ENCODE peak calls at places on chromosomes 7 and 10, in four cellular contexts. One of them, this sample, is unnamed. For H3K36me3 and H3K4me1, the result is how much of the 10 kb centered on the place peaks cover.

GRCh38 chr10:8013619-8014018 is 40.9 kb upstream of the GATA3 start:
- DNase-seq in lung: no peak
- DNase-seq in colonic mucosa: no peak
- DNase-seq in hepatocyte: no peak
- DNase-seq in this sample: peak

GRCh38 chr7:130998993-130999602 is 265.1 kb upstream of the KLF14 start:
- DNase-seq in lung: no peak
- DNase-seq in colonic mucosa: no peak
- DNase-seq in hepatocyte: no peak
- DNase-seq in this sample: no peak

GRCh38 chr7:94823952-94824351 is 83.4 kb upstream of the PPP1R9A start:
- DNase-seq in lung: no peak
- DNase-seq in colonic mucosa: no peak
- DNase-seq in hepatocyte: peak
- DNase-seq in this sample: no peak

GRCh38 chr10:91006001-91006751 is 85.3 kb upstream of the ANKRD1 start:
- DNase-seq in lung: peak
- DNase-seq in colonic mucosa: peak
- DNase-seq in hepatocyte: peak
- DNase-seq in this sample: peak

GRCh38 chr7:147923841-147924240 is 666.7 kb upstream of the C7orf33 start:
- DNase-seq in lung: no peak
- DNase-seq in colonic mucosa: no peak
- DNase-seq in hepatocyte: no peak
- DNase-seq in this sample: no peak

GRCh38 chr10:67808706-67809105 is 29.3 kb downstream of the DNAJC12 start:
- DNase-seq in lung: no peak
- DNase-seq in colonic mucosa: no peak
- DNase-seq in hepatocyte: no peak
- DNase-seq in this sample: peak

GRCh38 chr7:4774804-4775280 is 581 bp upstream of the AP5Z1 start:
- DNase-seq in lung: peak
- DNase-seq in colonic mucosa: peak
- DNase-seq in hepatocyte: peak
- DNase-seq in this sample: no peak

GRCh38 chr7:138097064-138097741 is 20.9 kb downstream of the AKR1D1 start:
- DNase-seq in lung: no peak
- DNase-seq in colonic mucosa: peak
- DNase-seq in hepatocyte: peak
- DNase-seq in this sample: peak

GRCh38 chr7:5426226-5426475 is 2.5 kb upstream of the TNRC18 start:
- DNase-seq in lung: no peak
- DNase-seq in colonic mucosa: no peak
- DNase-seq in hepatocyte: no peak
- DNase-seq in this sample: no peak

GRCh38 chr10:33483124-33483794 is 148.8 kb upstream of the NRP1 start:
- DNase-seq in lung: no peak
- DNase-seq in colonic mucosa: no peak
- DNase-seq in hepatocyte: no peak
- DNase-seq in this sample: no peak

GRCh38 chr10:2589226-2589625 is 478.1 kb upstream of the PFKP start:
- DNase-seq in lung: no peak
- DNase-seq in colonic mucosa: no peak
- DNase-seq in hepatocyte: no peak
- DNase-seq in this sample: no peak

GRCh38 chr10:86333813-86334514 is 32.6 kb downstream of the GRID1 start:
- DNase-seq in lung: no peak
- DNase-seq in colonic mucosa: no peak
- DNase-seq in hepatocyte: no peak
- DNase-seq in this sample: no peak

GRCh38 chr7:112503361-112504023 is 22.7 kb downstream of the LSMEM1 start:
- DNase-seq in lung: no peak
- DNase-seq in colonic mucosa: no peak
- DNase-seq in hepatocyte: no peak
- DNase-seq in this sample: no peak

GRCh38 chr7:102284399-102284798 is 2.3 kb upstream of the SH2B2 start:
- DNase-seq in lung: no peak
- DNase-seq in colonic mucosa: no peak
- DNase-seq in hepatocyte: no peak
- DNase-seq in this sample: no peak

GRCh38 chr7:102989161-102989560 is 76.4 kb downstream of the LRRC17 start:
- DNase-seq in lung: no peak
- DNase-seq in colonic mucosa: no peak
- DNase-seq in hepatocyte: peak
- DNase-seq in this sample: no peak

GRCh38 chr10:80457554-80458262 is 3.6 kb downstream of the TSPAN14 start:
- DNase-seq in lung: no peak
- DNase-seq in colonic mucosa: no peak
- DNase-seq in hepatocyte: no peak
- DNase-seq in this sample: no peak

GRCh38 chr7:70415179-70415972 is 716.6 kb upstream of the GALNT17 start:
- DNase-seq in lung: no peak
- DNase-seq in colonic mucosa: no peak
- DNase-seq in hepatocyte: no peak
- DNase-seq in this sample: no peak

GRCh38 chr10:51052152-51052551 is 22.1 kb upstream of the PRKG1 start:
- DNase-seq in lung: no peak
- DNase-seq in colonic mucosa: no peak
- DNase-seq in hepatocyte: no peak
- DNase-seq in this sample: no peak

GRCh38 chr10:122098924-122099323 is 110.0 kb downstream of the TACC2 start:
- DNase-seq in lung: no peak
- DNase-seq in colonic mucosa: no peak
- DNase-seq in hepatocyte: no peak
- DNase-seq in this sample: no peak

GRCh38 chr10:3760083-3760482 is 24.9 kb downstream of the KLF6 start:
- DNase-seq in lung: no peak
- DNase-seq in colonic mucosa: no peak
- DNase-seq in hepatocyte: no peak
- DNase-seq in this sample: no peak

GRCh38 chr10:69064762-69065328 is 23.1 kb upstream of the SRGN start:
- DNase-seq in lung: no peak
- DNase-seq in colonic mucosa: no peak
- DNase-seq in hepatocyte: no peak
- DNase-seq in this sample: no peak

GRCh38 chr7:158850390-158851174 is 5.8 kb upstream of the DYNC2I1 start:
- DNase-seq in lung: no peak
- DNase-seq in colonic mucosa: peak
- DNase-seq in hepatocyte: peak
- DNase-seq in this sample: peak

GRCh38 chr7:131338990-131339389 is 11.3 kb downstream of the MKLN1 start:
- DNase-seq in lung: no peak
- DNase-seq in colonic mucosa: no peak
- DNase-seq in hepatocyte: no peak
- DNase-seq in this sample: peak

GRCh38 chr7:135800560-135800959 is 51.9 kb upstream of the FAM180A start:
- DNase-seq in lung: no peak
- DNase-seq in colonic mucosa: no peak
- DNase-seq in hepatocyte: no peak
- DNase-seq in this sample: no peak

GRCh38 chr10:18607503-18607902 is 43.9 kb downstream of the NSUN6 start:
- DNase-seq in lung: no peak
- DNase-seq in colonic mucosa: peak
- DNase-seq in hepatocyte: peak
- DNase-seq in this sample: peak

GRCh38 chr7:130895006-130895750 is 161.2 kb upstream of the KLF14 start:
- DNase-seq in lung: no peak
- DNase-seq in colonic mucosa: no peak
- DNase-seq in hepatocyte: no peak
- DNase-seq in this sample: no peak

GRCh38 chr10:689433-690226 is at the start of gene DIP2C:
- DNase-seq in lung: peak
- DNase-seq in colonic mucosa: peak
- DNase-seq in hepatocyte: peak
- DNase-seq in this sample: peak

GRCh38 chr7:19139706-19140327 is 5.4 kb downstream of the FERD3L start:
- DNase-seq in lung: no peak
- DNase-seq in colonic mucosa: no peak
- DNase-seq in hepatocyte: no peak
- DNase-seq in this sample: no peak
- H3K27ac ChIP-seq in lung: no peak
- H3K27ac ChIP-seq in colonic mucosa: no peak
- H3K27ac ChIP-seq in hepatocyte: no peak
- H3K27ac ChIP-seq in this sample: no peak

DNA sequence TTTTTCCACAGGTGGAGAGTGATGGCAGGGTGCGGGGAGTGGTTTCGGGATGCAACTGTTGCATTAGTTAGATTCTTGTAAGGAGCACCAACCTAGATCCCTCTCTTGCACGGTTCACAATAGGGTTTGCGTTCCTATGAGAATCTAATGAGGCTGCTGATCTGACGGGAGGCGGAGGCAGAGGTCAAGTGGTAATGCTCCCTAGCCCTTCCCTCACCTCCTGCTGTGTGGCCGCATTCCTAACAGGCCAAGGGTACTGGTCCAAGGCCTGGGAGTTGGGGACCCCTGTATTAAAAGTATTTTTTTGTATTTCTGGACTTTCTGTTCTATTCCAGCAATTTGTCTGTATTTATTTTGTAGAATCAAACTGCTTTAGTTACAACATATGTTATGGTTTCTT is 7.2 kb downstream of the CBLL1 start:
- DNase-seq in lung: no peak
- DNase-seq in colonic mucosa: no peak
- DNase-seq in hepatocyte: no peak
- DNase-seq in this sample: no peak
- H3K36me3 ChIP-seq in lung: under half
- H3K36me3 ChIP-seq in colonic mucosa: under half
- H3K36me3 ChIP-seq in hepatocyte: under half
- H3K36me3 ChIP-seq in this sample: under half

GRCh38 chr10:6278519-6279120 is 75.9 kb downstream of the PFKFB3 start:
- DNase-seq in lung: no peak
- DNase-seq in colonic mucosa: no peak
- DNase-seq in hepatocyte: no peak
- DNase-seq in this sample: no peak
- H3K4me1 ChIP-seq in lung: under half
- H3K4me1 ChIP-seq in colonic mucosa: under half
- H3K4me1 ChIP-seq in hepatocyte: under half
- H3K4me1 ChIP-seq in this sample: under half

GRCh38 chr7:44650242-44650641 is 43.8 kb downstream of the OGDH start:
- DNase-seq in lung: no peak
- DNase-seq in colonic mucosa: no peak
- DNase-seq in hepatocyte: no peak
- DNase-seq in this sample: no peak
- H3K27ac ChIP-seq in lung: no peak
- H3K27ac ChIP-seq in colonic mucosa: no peak
- H3K27ac ChIP-seq in hepatocyte: no peak
- H3K27ac ChIP-seq in this sample: no peak

GRCh38 chr7:22854158-22855048 is 31.8 kb upstream of the TOMM7 start:
- DNase-seq in lung: peak
- DNase-seq in colonic mucosa: peak
- DNase-seq in hepatocyte: peak
- DNase-seq in this sample: peak
- H3K36me3 ChIP-seq in lung: under half
- H3K36me3 ChIP-seq in colonic mucosa: under half
- H3K36me3 ChIP-seq in hepatocyte: under half
- H3K36me3 ChIP-seq in this sample: under half

DNA sequence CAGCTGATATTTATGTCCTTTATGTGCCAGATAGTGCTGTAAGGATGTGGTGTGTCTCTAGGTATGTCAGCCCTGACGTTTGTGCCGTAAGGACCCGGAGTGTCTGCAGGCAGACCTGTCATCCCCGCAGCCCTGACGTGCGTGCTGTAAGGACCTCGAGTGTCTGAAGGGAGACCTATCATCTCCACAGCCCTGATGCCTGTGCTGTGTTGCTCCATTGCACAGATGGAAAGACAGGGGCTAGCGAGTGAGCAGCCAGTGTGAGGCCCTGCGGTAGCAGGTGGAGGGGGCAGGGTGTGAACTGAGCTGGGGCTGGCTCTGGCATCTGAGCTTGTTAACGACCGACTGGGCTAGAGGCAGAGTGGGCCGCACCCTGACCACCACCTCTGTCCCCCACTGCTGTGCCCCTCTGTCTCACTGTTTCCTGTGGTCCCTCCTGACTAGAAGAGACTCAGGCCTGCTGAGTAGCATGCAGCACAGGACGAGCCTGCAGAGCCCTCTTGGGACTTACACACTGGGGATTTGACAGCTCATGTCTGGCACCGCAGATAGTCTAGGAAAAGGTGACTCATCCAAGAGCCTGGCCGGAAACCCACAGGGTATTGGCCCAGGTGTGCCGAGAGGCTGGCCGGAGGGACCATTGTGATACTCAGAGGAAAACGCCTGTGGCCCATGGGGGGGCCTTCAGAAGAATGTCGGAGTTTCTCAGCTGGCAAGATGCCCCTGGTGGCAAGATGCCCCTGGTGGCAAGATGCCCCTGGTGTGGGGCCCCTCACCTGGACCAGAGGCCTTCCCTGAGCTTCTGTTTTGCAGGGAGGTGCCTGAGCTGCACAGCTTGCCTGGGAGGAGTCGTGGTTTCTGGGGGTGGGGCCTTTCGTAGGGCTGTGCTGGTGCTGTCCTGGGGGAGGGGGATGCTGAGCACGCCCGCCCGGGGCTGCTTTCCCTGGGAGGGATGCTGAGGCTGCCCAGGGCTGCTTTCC is 34.3 kb downstream of the INPP5A start:
- DNase-seq in lung: peak
- DNase-seq in colonic mucosa: peak
- DNase-seq in hepatocyte: peak
- DNase-seq in this sample: peak
- H3K4me1 ChIP-seq in lung: under half
- H3K4me1 ChIP-seq in colonic mucosa: under half
- H3K4me1 ChIP-seq in hepatocyte: under half
- H3K4me1 ChIP-seq in this sample: under half

GRCh38 chr10:97916586-97916985 is 66.9 kb downstream of the GOLGA7B start:
- DNase-seq in lung: no peak
- DNase-seq in colonic mucosa: no peak
- DNase-seq in hepatocyte: no peak
- DNase-seq in this sample: no peak
- H3K27ac ChIP-seq in lung: no peak
- H3K27ac ChIP-seq in colonic mucosa: no peak
- H3K27ac ChIP-seq in hepatocyte: no peak
- H3K27ac ChIP-seq in this sample: no peak

This sample was measured in small intestine.